ENCODE peak calls at places on chromosomes 2 and 18, in four cellular contexts. N, W, V and E are unnamed samples.

GRCh38 chr18:31490838-31491237 is 7.1 kb upstream of the DSG2 start:
- DNase-seq in V (no peak), W (no peak), N (no peak), E (no peak)

GRCh38 chr2:98757904-98758421 is 27.0 kb upstream of the MGAT4A start:
- DNase-seq in N (no peak), W (no peak), V (peak; percentile 91), E (peak; percentile 77)

GRCh38 chr18:26383454-26384270 is 157.4 kb downstream of the TAF4B start:
- DNase-seq in W (no peak), N (no peak), V (no peak), E (peak; percentile 36)

GRCh38 chr2:217099561-217099960 is 239.7 kb upstream of the TNP1 start:
- DNase-seq in W (no peak), N (no peak), V (no peak), E (peak; percentile 84)

GRCh38 chr2:42216712-42217111 is 47.6 kb downstream of the EML4 start:
- DNase-seq in W (no peak), V (no peak), N (no peak), E (peak; percentile 70)

GRCh38 chr2:205675861-205676516 is 6.3 kb upstream of the NRP2 start:
- DNase-seq in N (no peak), V (no peak), W (no peak), E (no peak)

GRCh38 chr2:71560286-71561011 is 107.1 kb downstream of the DYSF start:
- DNase-seq in W (no peak), N (no peak), V (no peak), E (no peak)

GRCh38 chr2:181364492-181365175 is 92.6 kb upstream of the ITGA4 start:
- DNase-seq in N (no peak), V (no peak), W (no peak), E (peak; percentile 32)

GRCh38 chr2:231707625-231708049 is 688 bp upstream of the PTMA start:
- DNase-seq in W (peak; percentile 56), N (no peak), V (no peak), E (no peak)

GRCh38 chr2:146576301-146576700 is 1268.5 kb upstream of the ACVR2A start:
- DNase-seq in V (no peak), W (no peak), N (no peak), E (no peak)